ENCODE peak calls at places on chromosomes 5 and 9, in four cellular contexts. G, B, S and O are unnamed samples.

GRCh38 chr5:171330011-171330410 is 21.0 kb downstream of the TLX3 start:
- DNase-seq in G (no peak), B (no peak), S (no peak), O (no peak)

GRCh38 chr5:42057254-42057690 is 132.2 kb downstream of the FBXO4 start:
- DNase-seq in G (peak), B (peak), S (peak), O (peak)

GRCh38 chr5:98605010-98605425 is 168.4 kb upstream of the RGMB start:
- DNase-seq in G (no peak), B (no peak), S (no peak), O (no peak)

GRCh38 chr5:131164931-131165727 is at the start of gene HINT1:
- DNase-seq in G (peak), B (peak), S (peak), O (peak)

GRCh38 chr9:129763235-129763917 is 10.5 kb upstream of the PTGES start:
- DNase-seq in G (no peak), B (no peak), S (no peak), O (no peak)

GRCh38 chr9:96417051-96417586 is 1.1 kb downstream of the ZNF367 start:
- DNase-seq in G (peak), B (peak), S (peak), O (peak)

GRCh38 chr5:432201-432927 is 10.6 kb upstream of the EXOC3 start:
- DNase-seq in G (no peak), B (no peak), S (no peak), O (no peak)

GRCh38 chr9:114616684-114617520 is 5.8 kb downstream of the TMEM268 start:
- DNase-seq in G (peak), B (no peak), S (no peak), O (no peak)

GRCh38 chr9:134735441-134736175 is 94.0 kb downstream of the COL5A1 start:
- DNase-seq in G (no peak), B (no peak), S (no peak), O (no peak)

GRCh38 chr5:127596501-127596900 is 52.4 kb upstream of the CTXN3 start:
- DNase-seq in G (no peak), B (no peak), S (no peak), O (no peak)

GRCh38 chr9:73813546-73813945 is 661.9 kb downstream of the ANXA1 start:
- DNase-seq in G (no peak), B (no peak), S (no peak), O (no peak)
- TF ChIP-seq SP1 in G (no peak), B (no peak), S (no peak), O (no peak)

GRCh38 chr5:141402553-141403328 is at the start of gene PCDHGA9:
- DNase-seq in G (peak), B (no peak), S (no peak), O (no peak)
- TF ChIP-seq JUN in G (no peak), B (no peak), S (no peak), O (no peak)

GRCh38 chr9:126509718-126510117 is 104.0 kb upstream of the LMX1B start:
- DNase-seq in G (no peak), B (no peak), S (no peak), O (no peak)

GRCh38 chr9:126511426-126511825 is 102.3 kb upstream of the LMX1B start:
- DNase-seq in G (no peak), B (no peak), S (no peak), O (no peak)

GRCh38 chr9:126508171-126508591 is 105.5 kb upstream of the LMX1B start:
- DNase-seq in G (no peak), B (no peak), S (no peak), O (no peak)

GRCh38 chr9:126508928-126509327 is 104.8 kb upstream of the LMX1B start:
- DNase-seq in G (no peak), B (no peak), S (no peak), O (no peak)

GRCh38 chr9:126510564-126510963 is 103.2 kb upstream of the LMX1B start:
- DNase-seq in G (no peak), B (no peak), S (no peak), O (no peak)
- TF ChIP-seq SP1 in G (no peak), B (no peak), S (no peak), O (no peak)

GRCh38 chr5:6715758-6716633 is 2.8 kb downstream of the TENT4A start:
- DNase-seq in G (no peak), B (no peak), S (no peak), O (no peak)
- TF ChIP-seq JUN in G (no peak), B (no peak), S (no peak), O (no peak)